ENCODE peak calls at places on chromosome 1, in nine cellular contexts. One of them, this sample, is unnamed.

GRCh38 chr1:59779949-59780348 is 34.8 kb upstream of the HOOK1 start:
- DNase-seq in HAP-1: no peak
- DNase-seq in amniotic stem cell: no peak
- DNase-seq in RPMI7951: peak; percentile 16
- DNase-seq in non-pigmented ciliary epithelial cell: no peak
- DNase-seq in mucosa of descending colon: peak; percentile 14
- DNase-seq in activated T-helper 1 cell treated with anti-CD3 and anti-CD28 coated beads, Interleukin-12 subunit alpha, Interleukin-12 subunit beta, Interleukin-2, Interleukin-4 antibody, amounts not matched to agents 30 ng/mL and 10 ng/mL and 1 ng/mL, durations not matched to agents 14 hours and 24 hours and 36 hours: no peak
- DNase-seq in NCI-H226: peak; percentile 4
- DNase-seq in NCI-H146: peak; percentile 7
- DNase-seq in this sample: no peak

GRCh38 chr1:244080343-244080929 is 29.4 kb downstream of the ZBTB18 start:
- DNase-seq in HAP-1: no peak
- DNase-seq in amniotic stem cell: no peak
- DNase-seq in RPMI7951: no peak
- DNase-seq in non-pigmented ciliary epithelial cell: no peak
- DNase-seq in mucosa of descending colon: no peak
- DNase-seq in activated T-helper 1 cell treated with anti-CD3 and anti-CD28 coated beads, Interleukin-12 subunit alpha, Interleukin-12 subunit beta, Interleukin-2, Interleukin-4 antibody, amounts not matched to agents 30 ng/mL and 10 ng/mL and 1 ng/mL, durations not matched to agents 14 hours and 24 hours and 36 hours: no peak
- DNase-seq in NCI-H226: no peak
- DNase-seq in NCI-H146: peak; percentile 71
- DNase-seq in this sample: no peak

GRCh38 chr1:74729741-74730478 is 2.9 kb downstream of the CRYZ start:
- DNase-seq in HAP-1: no peak
- DNase-seq in amniotic stem cell: no peak
- DNase-seq in RPMI7951: peak; percentile 92
- DNase-seq in non-pigmented ciliary epithelial cell: no peak
- DNase-seq in mucosa of descending colon: no peak
- DNase-seq in activated T-helper 1 cell treated with anti-CD3 and anti-CD28 coated beads, Interleukin-12 subunit alpha, Interleukin-12 subunit beta, Interleukin-2, Interleukin-4 antibody, amounts not matched to agents 30 ng/mL and 10 ng/mL and 1 ng/mL, durations not matched to agents 14 hours and 24 hours and 36 hours: no peak
- DNase-seq in NCI-H226: peak; percentile 74
- DNase-seq in NCI-H146: peak; percentile 32
- DNase-seq in this sample: peak; percentile 36

GRCh38 chr1:57889686-57890360 is 466.0 kb upstream of the DAB1 start:
- DNase-seq in HAP-1: no peak
- DNase-seq in amniotic stem cell: no peak
- DNase-seq in RPMI7951: peak; percentile 21
- DNase-seq in non-pigmented ciliary epithelial cell: no peak
- DNase-seq in mucosa of descending colon: no peak
- DNase-seq in activated T-helper 1 cell treated with anti-CD3 and anti-CD28 coated beads, Interleukin-12 subunit alpha, Interleukin-12 subunit beta, Interleukin-2, Interleukin-4 antibody, amounts not matched to agents 30 ng/mL and 10 ng/mL and 1 ng/mL, durations not matched to agents 14 hours and 24 hours and 36 hours: no peak
- DNase-seq in NCI-H226: no peak
- DNase-seq in NCI-H146: no peak
- DNase-seq in this sample: peak; percentile 2

GRCh38 chr1:53654216-53655210 is 84.5 kb downstream of the GLIS1 start:
- DNase-seq in HAP-1: no peak
- DNase-seq in amniotic stem cell: no peak
- DNase-seq in RPMI7951: peak; percentile 68
- DNase-seq in non-pigmented ciliary epithelial cell: peak; percentile 51
- DNase-seq in mucosa of descending colon: no peak
- DNase-seq in activated T-helper 1 cell treated with anti-CD3 and anti-CD28 coated beads, Interleukin-12 subunit alpha, Interleukin-12 subunit beta, Interleukin-2, Interleukin-4 antibody, amounts not matched to agents 30 ng/mL and 10 ng/mL and 1 ng/mL, durations not matched to agents 14 hours and 24 hours and 36 hours: no peak
- DNase-seq in NCI-H226: no peak
- DNase-seq in NCI-H146: no peak
- DNase-seq in this sample: no peak

GRCh38 chr1:161163793-161164192 is 2.4 kb upstream of the PPOX start:
- DNase-seq in HAP-1: no peak
- DNase-seq in amniotic stem cell: no peak
- DNase-seq in RPMI7951: no peak
- DNase-seq in non-pigmented ciliary epithelial cell: no peak
- DNase-seq in mucosa of descending colon: no peak
- DNase-seq in activated T-helper 1 cell treated with anti-CD3 and anti-CD28 coated beads, Interleukin-12 subunit alpha, Interleukin-12 subunit beta, Interleukin-2, Interleukin-4 antibody, amounts not matched to agents 30 ng/mL and 10 ng/mL and 1 ng/mL, durations not matched to agents 14 hours and 24 hours and 36 hours: no peak
- DNase-seq in NCI-H226: no peak
- DNase-seq in NCI-H146: no peak
- DNase-seq in this sample: no peak

GRCh38 chr1:230317823-230318819 is 108.0 kb downstream of the PGBD5 start:
- DNase-seq in HAP-1: no peak
- DNase-seq in amniotic stem cell: no peak
- DNase-seq in RPMI7951: no peak
- DNase-seq in non-pigmented ciliary epithelial cell: no peak
- DNase-seq in mucosa of descending colon: peak; percentile 48
- DNase-seq in activated T-helper 1 cell treated with anti-CD3 and anti-CD28 coated beads, Interleukin-12 subunit alpha, Interleukin-12 subunit beta, Interleukin-2, Interleukin-4 antibody, amounts not matched to agents 30 ng/mL and 10 ng/mL and 1 ng/mL, durations not matched to agents 14 hours and 24 hours and 36 hours: no peak
- DNase-seq in NCI-H226: peak; percentile 28
- DNase-seq in NCI-H146: no peak
- DNase-seq in this sample: no peak

GRCh38 chr1:66274634-66275033 is 259.3 kb upstream of the SGIP1 start:
- DNase-seq in HAP-1: no peak
- DNase-seq in amniotic stem cell: no peak
- DNase-seq in RPMI7951: peak; percentile 53
- DNase-seq in non-pigmented ciliary epithelial cell: no peak
- DNase-seq in mucosa of descending colon: no peak
- DNase-seq in activated T-helper 1 cell treated with anti-CD3 and anti-CD28 coated beads, Interleukin-12 subunit alpha, Interleukin-12 subunit beta, Interleukin-2, Interleukin-4 antibody, amounts not matched to agents 30 ng/mL and 10 ng/mL and 1 ng/mL, durations not matched to agents 14 hours and 24 hours and 36 hours: no peak
- DNase-seq in NCI-H226: peak; percentile 38
- DNase-seq in NCI-H146: no peak
- DNase-seq in this sample: peak; percentile 65

GRCh38 chr1:174550296-174550695 is 102.5 kb downstream of the GPR52 start:
- DNase-seq in HAP-1: no peak
- DNase-seq in amniotic stem cell: no peak
- DNase-seq in RPMI7951: no peak
- DNase-seq in non-pigmented ciliary epithelial cell: no peak
- DNase-seq in mucosa of descending colon: no peak
- DNase-seq in activated T-helper 1 cell treated with anti-CD3 and anti-CD28 coated beads, Interleukin-12 subunit alpha, Interleukin-12 subunit beta, Interleukin-2, Interleukin-4 antibody, amounts not matched to agents 30 ng/mL and 10 ng/mL and 1 ng/mL, durations not matched to agents 14 hours and 24 hours and 36 hours: no peak
- DNase-seq in NCI-H226: no peak
- DNase-seq in NCI-H146: no peak
- DNase-seq in this sample: peak; percentile 88

GRCh38 chr1:28580706-28581530 is 11.1 kb upstream of the RAB42 start:
- DNase-seq in HAP-1: peak; percentile 26
- DNase-seq in amniotic stem cell: peak; percentile 15
- DNase-seq in RPMI7951: peak; percentile 55
- DNase-seq in non-pigmented ciliary epithelial cell: no peak
- DNase-seq in mucosa of descending colon: peak; percentile 67
- DNase-seq in activated T-helper 1 cell treated with anti-CD3 and anti-CD28 coated beads, Interleukin-12 subunit alpha, Interleukin-12 subunit beta, Interleukin-2, Interleukin-4 antibody, amounts not matched to agents 30 ng/mL and 10 ng/mL and 1 ng/mL, durations not matched to agents 14 hours and 24 hours and 36 hours: peak; percentile 9
- DNase-seq in NCI-H226: no peak
- DNase-seq in NCI-H146: peak; percentile 57
- DNase-seq in this sample: peak; percentile 45

GRCh38 chr1:8858888-8859706 is 19.4 kb downstream of the ENO1 start:
- DNase-seq in HAP-1: peak; percentile 60
- DNase-seq in amniotic stem cell: no peak
- DNase-seq in RPMI7951: peak; percentile 65
- DNase-seq in non-pigmented ciliary epithelial cell: no peak
- DNase-seq in mucosa of descending colon: peak; percentile 70
- DNase-seq in activated T-helper 1 cell treated with anti-CD3 and anti-CD28 coated beads, Interleukin-12 subunit alpha, Interleukin-12 subunit beta, Interleukin-2, Interleukin-4 antibody, amounts not matched to agents 30 ng/mL and 10 ng/mL and 1 ng/mL, durations not matched to agents 14 hours and 24 hours and 36 hours: peak; percentile 40
- DNase-seq in NCI-H226: no peak
- DNase-seq in NCI-H146: peak; percentile 15
- DNase-seq in this sample: peak; percentile 76

GRCh38 chr1:88327391-88328267 is 356.4 kb upstream of the PKN2 start:
- DNase-seq in HAP-1: peak; percentile 36
- DNase-seq in amniotic stem cell: peak; percentile 26
- DNase-seq in RPMI7951: peak; percentile 73
- DNase-seq in non-pigmented ciliary epithelial cell: peak; percentile 83
- DNase-seq in mucosa of descending colon: peak; percentile 4
- DNase-seq in activated T-helper 1 cell treated with anti-CD3 and anti-CD28 coated beads, Interleukin-12 subunit alpha, Interleukin-12 subunit beta, Interleukin-2, Interleukin-4 antibody, amounts not matched to agents 30 ng/mL and 10 ng/mL and 1 ng/mL, durations not matched to agents 14 hours and 24 hours and 36 hours: no peak
- DNase-seq in NCI-H226: peak; percentile 80
- DNase-seq in NCI-H146: no peak
- DNase-seq in this sample: peak; percentile 80

GRCh38 chr1:93865253-93865652 is 13.8 kb downstream of the DNTTIP2 start:
- DNase-seq in HAP-1: peak; percentile 39
- DNase-seq in amniotic stem cell: no peak
- DNase-seq in RPMI7951: no peak
- DNase-seq in non-pigmented ciliary epithelial cell: no peak
- DNase-seq in mucosa of descending colon: no peak
- DNase-seq in activated T-helper 1 cell treated with anti-CD3 and anti-CD28 coated beads, Interleukin-12 subunit alpha, Interleukin-12 subunit beta, Interleukin-2, Interleukin-4 antibody, amounts not matched to agents 30 ng/mL and 10 ng/mL and 1 ng/mL, durations not matched to agents 14 hours and 24 hours and 36 hours: no peak
- DNase-seq in NCI-H226: no peak
- DNase-seq in NCI-H146: no peak
- DNase-seq in this sample: no peak

GRCh38 chr1:42000781-42001180 is 82.1 kb upstream of the HIVEP3 start:
- DNase-seq in HAP-1: no peak
- DNase-seq in amniotic stem cell: no peak
- DNase-seq in RPMI7951: no peak
- DNase-seq in non-pigmented ciliary epithelial cell: no peak
- DNase-seq in mucosa of descending colon: no peak
- DNase-seq in activated T-helper 1 cell treated with anti-CD3 and anti-CD28 coated beads, Interleukin-12 subunit alpha, Interleukin-12 subunit beta, Interleukin-2, Interleukin-4 antibody, amounts not matched to agents 30 ng/mL and 10 ng/mL and 1 ng/mL, durations not matched to agents 14 hours and 24 hours and 36 hours: no peak
- DNase-seq in NCI-H226: no peak
- DNase-seq in NCI-H146: no peak
- DNase-seq in this sample: no peak

GRCh38 chr1:64426691-64427090 is 43.2 kb upstream of the CACHD1 start:
- DNase-seq in HAP-1: no peak
- DNase-seq in amniotic stem cell: no peak
- DNase-seq in RPMI7951: no peak
- DNase-seq in non-pigmented ciliary epithelial cell: no peak
- DNase-seq in mucosa of descending colon: no peak
- DNase-seq in activated T-helper 1 cell treated with anti-CD3 and anti-CD28 coated beads, Interleukin-12 subunit alpha, Interleukin-12 subunit beta, Interleukin-2, Interleukin-4 antibody, amounts not matched to agents 30 ng/mL and 10 ng/mL and 1 ng/mL, durations not matched to agents 14 hours and 24 hours and 36 hours: no peak
- DNase-seq in NCI-H226: no peak
- DNase-seq in NCI-H146: no peak
- DNase-seq in this sample: no peak